ENCODE peak calls at places on chromosome 18, in ten cellular contexts. One of them, this sample, is unnamed.
A peak's percentile ranks its signal among the peaks of the same experiment; 100 is the strongest.

GRCh38 chr18:79434611-79435010 is 38.9 kb downstream of the NFATC1 start:
- DNase-seq in T1000: no peak
- DNase-seq in iPS-NIHi11: no peak
- DNase-seq in naive thymus-derived CD8-positive, alpha-beta T cell: no peak
- DNase-seq in kidney glomerular epithelial cell: no peak
- DNase-seq in activated naive CD4-positive, alpha-beta T cell: no peak
- DNase-seq in activated gamma-delta T cell treated with anti-CD3 and anti-CD28 coated beads, Interleukin-2, amount 50 U/mL, for 16 hours: no peak
- DNase-seq in islet precursor cell: no peak
- DNase-seq in NB4: no peak
- DNase-seq in LHCN-M2: no peak
- DNase-seq in this sample: no peak

GRCh38 chr18:28208712-28209265 is 31.9 kb upstream of the CDH2 start:
- DNase-seq in T1000: no peak
- DNase-seq in iPS-NIHi11: no peak
- DNase-seq in naive thymus-derived CD8-positive, alpha-beta T cell: no peak
- DNase-seq in kidney glomerular epithelial cell: no peak
- DNase-seq in activated naive CD4-positive, alpha-beta T cell: no peak
- DNase-seq in activated gamma-delta T cell treated with anti-CD3 and anti-CD28 coated beads, Interleukin-2, amount 50 U/mL, for 16 hours: no peak
- DNase-seq in islet precursor cell: no peak
- DNase-seq in NB4: no peak
- DNase-seq in LHCN-M2: no peak
- DNase-seq in this sample: no peak

GRCh38 chr18:24734058-24734457 is 273.6 kb downstream of the HRH4 start:
- DNase-seq in T1000: no peak
- DNase-seq in iPS-NIHi11: peak; percentile 43
- DNase-seq in naive thymus-derived CD8-positive, alpha-beta T cell: no peak
- DNase-seq in kidney glomerular epithelial cell: peak; percentile 26
- DNase-seq in activated naive CD4-positive, alpha-beta T cell: no peak
- DNase-seq in activated gamma-delta T cell treated with anti-CD3 and anti-CD28 coated beads, Interleukin-2, amount 50 U/mL, for 16 hours: no peak
- DNase-seq in islet precursor cell: peak; percentile 79
- DNase-seq in NB4: peak; percentile 19
- DNase-seq in LHCN-M2: no peak
- DNase-seq in this sample: no peak

GRCh38 chr18:45386256-45386655 is 229.0 kb upstream of the SLC14A2 start:
- DNase-seq in T1000: no peak
- DNase-seq in iPS-NIHi11: peak; percentile 68
- DNase-seq in naive thymus-derived CD8-positive, alpha-beta T cell: no peak
- DNase-seq in kidney glomerular epithelial cell: peak; percentile 2
- DNase-seq in activated naive CD4-positive, alpha-beta T cell: no peak
- DNase-seq in activated gamma-delta T cell treated with anti-CD3 and anti-CD28 coated beads, Interleukin-2, amount 50 U/mL, for 16 hours: no peak
- DNase-seq in islet precursor cell: peak; percentile 71
- DNase-seq in NB4: peak; percentile 47
- DNase-seq in LHCN-M2: no peak
- DNase-seq in this sample: no peak

GRCh38 chr18:57122906-57123510 is 23.9 kb upstream of the BOD1L2 start:
- DNase-seq in T1000: no peak
- DNase-seq in iPS-NIHi11: peak; percentile 31
- DNase-seq in naive thymus-derived CD8-positive, alpha-beta T cell: no peak
- DNase-seq in kidney glomerular epithelial cell: no peak
- DNase-seq in activated naive CD4-positive, alpha-beta T cell: no peak
- DNase-seq in activated gamma-delta T cell treated with anti-CD3 and anti-CD28 coated beads, Interleukin-2, amount 50 U/mL, for 16 hours: no peak
- DNase-seq in islet precursor cell: no peak
- DNase-seq in NB4: no peak
- DNase-seq in LHCN-M2: no peak
- DNase-seq in this sample: no peak

GRCh38 chr18:34322365-34323289 is 97.9 kb upstream of the NOL4 start:
- DNase-seq in T1000: no peak
- DNase-seq in iPS-NIHi11: peak; percentile 46
- DNase-seq in naive thymus-derived CD8-positive, alpha-beta T cell: no peak
- DNase-seq in kidney glomerular epithelial cell: peak; percentile 41
- DNase-seq in activated naive CD4-positive, alpha-beta T cell: no peak
- DNase-seq in activated gamma-delta T cell treated with anti-CD3 and anti-CD28 coated beads, Interleukin-2, amount 50 U/mL, for 16 hours: no peak
- DNase-seq in islet precursor cell: peak; percentile 64
- DNase-seq in NB4: peak; percentile 62
- DNase-seq in LHCN-M2: no peak
- DNase-seq in this sample: no peak

GRCh38 chr18:6413554-6414117 is 1.1 kb downstream of the L3MBTL4 start:
- DNase-seq in T1000: no peak
- DNase-seq in iPS-NIHi11: no peak
- DNase-seq in naive thymus-derived CD8-positive, alpha-beta T cell: no peak
- DNase-seq in kidney glomerular epithelial cell: no peak
- DNase-seq in activated naive CD4-positive, alpha-beta T cell: no peak
- DNase-seq in activated gamma-delta T cell treated with anti-CD3 and anti-CD28 coated beads, Interleukin-2, amount 50 U/mL, for 16 hours: no peak
- DNase-seq in islet precursor cell: no peak
- DNase-seq in NB4: no peak
- DNase-seq in LHCN-M2: no peak
- DNase-seq in this sample: no peak

GRCh38 chr18:49717617-49718016 is 95.7 kb downstream of the ACAA2 start:
- DNase-seq in T1000: no peak
- DNase-seq in iPS-NIHi11: no peak
- DNase-seq in naive thymus-derived CD8-positive, alpha-beta T cell: no peak
- DNase-seq in kidney glomerular epithelial cell: no peak
- DNase-seq in activated naive CD4-positive, alpha-beta T cell: no peak
- DNase-seq in activated gamma-delta T cell treated with anti-CD3 and anti-CD28 coated beads, Interleukin-2, amount 50 U/mL, for 16 hours: no peak
- DNase-seq in islet precursor cell: no peak
- DNase-seq in NB4: no peak
- DNase-seq in LHCN-M2: no peak
- DNase-seq in this sample: no peak

GRCh38 chr18:48858676-48859075 is 92.1 kb downstream of the SMAD7 start:
- DNase-seq in T1000: no peak
- DNase-seq in iPS-NIHi11: no peak
- DNase-seq in naive thymus-derived CD8-positive, alpha-beta T cell: no peak
- DNase-seq in kidney glomerular epithelial cell: no peak
- DNase-seq in activated naive CD4-positive, alpha-beta T cell: no peak
- DNase-seq in activated gamma-delta T cell treated with anti-CD3 and anti-CD28 coated beads, Interleukin-2, amount 50 U/mL, for 16 hours: no peak
- DNase-seq in islet precursor cell: no peak
- DNase-seq in NB4: no peak
- DNase-seq in LHCN-M2: no peak
- DNase-seq in this sample: no peak

GRCh38 chr18:54947115-54947514 is 12.1 kb downstream of the CCDC68 start:
- DNase-seq in T1000: no peak
- DNase-seq in iPS-NIHi11: no peak
- DNase-seq in naive thymus-derived CD8-positive, alpha-beta T cell: no peak
- DNase-seq in kidney glomerular epithelial cell: no peak
- DNase-seq in activated naive CD4-positive, alpha-beta T cell: no peak
- DNase-seq in activated gamma-delta T cell treated with anti-CD3 and anti-CD28 coated beads, Interleukin-2, amount 50 U/mL, for 16 hours: no peak
- DNase-seq in islet precursor cell: no peak
- DNase-seq in NB4: no peak
- DNase-seq in LHCN-M2: no peak
- DNase-seq in this sample: no peak

GRCh38 chr18:23945416-23946079 is 69.0 kb upstream of the TTC39C start:
- DNase-seq in T1000: no peak
- DNase-seq in iPS-NIHi11: no peak
- DNase-seq in naive thymus-derived CD8-positive, alpha-beta T cell: no peak
- DNase-seq in kidney glomerular epithelial cell: no peak
- DNase-seq in activated naive CD4-positive, alpha-beta T cell: no peak
- DNase-seq in activated gamma-delta T cell treated with anti-CD3 and anti-CD28 coated beads, Interleukin-2, amount 50 U/mL, for 16 hours: no peak
- DNase-seq in islet precursor cell: peak; percentile 8
- DNase-seq in NB4: no peak
- DNase-seq in LHCN-M2: no peak
- DNase-seq in this sample: no peak

GRCh38 chr18:45916302-45916701 is 50.8 kb downstream of the EPG5 start:
- DNase-seq in T1000: no peak
- DNase-seq in iPS-NIHi11: peak; percentile 32
- DNase-seq in naive thymus-derived CD8-positive, alpha-beta T cell: no peak
- DNase-seq in kidney glomerular epithelial cell: no peak
- DNase-seq in activated naive CD4-positive, alpha-beta T cell: no peak
- DNase-seq in activated gamma-delta T cell treated with anti-CD3 and anti-CD28 coated beads, Interleukin-2, amount 50 U/mL, for 16 hours: no peak
- DNase-seq in islet precursor cell: no peak
- DNase-seq in NB4: peak; percentile 3
- DNase-seq in LHCN-M2: no peak
- DNase-seq in this sample: no peak

GRCh38 chr18:32362484-32362883 is 108.2 kb downstream of the GAREM1 start:
- DNase-seq in T1000: no peak
- DNase-seq in iPS-NIHi11: no peak
- DNase-seq in naive thymus-derived CD8-positive, alpha-beta T cell: no peak
- DNase-seq in kidney glomerular epithelial cell: no peak
- DNase-seq in activated naive CD4-positive, alpha-beta T cell: no peak
- DNase-seq in activated gamma-delta T cell treated with anti-CD3 and anti-CD28 coated beads, Interleukin-2, amount 50 U/mL, for 16 hours: no peak
- DNase-seq in islet precursor cell: no peak
- DNase-seq in NB4: no peak
- DNase-seq in LHCN-M2: peak; percentile 41
- DNase-seq in this sample: no peak

GRCh38 chr18:23719634-23720201 is 30.5 kb downstream of the LAMA3 start:
- DNase-seq in T1000: peak; percentile 86
- DNase-seq in iPS-NIHi11: peak; percentile 45
- DNase-seq in naive thymus-derived CD8-positive, alpha-beta T cell: no peak
- DNase-seq in kidney glomerular epithelial cell: peak; percentile 93
- DNase-seq in activated naive CD4-positive, alpha-beta T cell: no peak
- DNase-seq in activated gamma-delta T cell treated with anti-CD3 and anti-CD28 coated beads, Interleukin-2, amount 50 U/mL, for 16 hours: no peak
- DNase-seq in islet precursor cell: peak; percentile 97
- DNase-seq in NB4: no peak
- DNase-seq in LHCN-M2: peak; percentile 99
- DNase-seq in this sample: no peak

GRCh38 chr18:361941-362913 is 94.4 kb upstream of the THOC1 start:
- DNase-seq in T1000: peak; percentile 74
- DNase-seq in iPS-NIHi11: peak; percentile 33
- DNase-seq in naive thymus-derived CD8-positive, alpha-beta T cell: no peak
- DNase-seq in kidney glomerular epithelial cell: no peak
- DNase-seq in activated naive CD4-positive, alpha-beta T cell: no peak
- DNase-seq in activated gamma-delta T cell treated with anti-CD3 and anti-CD28 coated beads, Interleukin-2, amount 50 U/mL, for 16 hours: no peak
- DNase-seq in islet precursor cell: peak; percentile 93
- DNase-seq in NB4: no peak
- DNase-seq in LHCN-M2: peak; percentile 99
- DNase-seq in this sample: no peak

This sample was measured in natural killer cell.